ENCODE peak calls at places on chromosome 10, in four cellular contexts. U is K562, P is GM12878, G is HepG2. C is an unnamed sample.

GRCh38 chr10:79047875-79048638 is 20.7 kb upstream of the ZMIZ1 start:
- DNase-seq in G (no peak), P (no peak), U (peak; percentile 83), C (no peak)

GRCh38 chr10:45673074-45673628 is 579 bp upstream of the ZFAND4 start:
- DNase-seq in P (no peak), G (peak; percentile 37), U (no peak), C (peak; percentile 24)

GRCh38 chr10:6647811-6648526 is 67.9 kb upstream of the PRKCQ start:
- DNase-seq in P (no peak), U (peak; percentile 72), G (peak; percentile 36), C (peak; percentile 59)

GRCh38 chr10:100729877-100730738 is 15.3 kb upstream of the PAX2 start:
- DNase-seq in P (no peak), U (no peak), G (no peak), C (no peak)

GRCh38 chr10:26804418-26805393 is 56.1 kb downstream of the ABI1 start:
- DNase-seq in P (no peak), G (no peak), U (no peak), C (no peak)

GRCh38 chr10:12181065-12181775 is 14.5 kb downstream of the NUDT5 start:
- DNase-seq in U (no peak), P (peak; percentile 31), G (no peak), C (no peak)

GRCh38 chr10:24303522-24304310 is 94.8 kb downstream of the KIAA1217 start:
- DNase-seq in P (no peak), G (no peak), U (no peak), C (no peak)

GRCh38 chr10:133448120-133448519 is 5.6 kb upstream of the SCART1 start:
- DNase-seq in U (no peak), P (no peak), G (no peak), C (no peak)

GRCh38 chr10:132183046-132183445 is 3.7 kb upstream of the DPYSL4 start:
- DNase-seq in P (no peak), G (peak; percentile 90), U (no peak), C (no peak)

GRCh38 chr10:67622506-67622905 is 73.5 kb downstream of the CTNNA3 start:
- DNase-seq in U (no peak), G (no peak), P (no peak), C (no peak)

GRCh38 chr10:1115262-1115955 is 59.2 kb downstream of the WDR37 start:
- DNase-seq in P (no peak), G (no peak), U (no peak), C (no peak)

GRCh38 chr10:79139124-79139835 is 70.5 kb downstream of the ZMIZ1 start:
- DNase-seq in P (no peak), U (peak; percentile 73), G (no peak), C (no peak)

GRCh38 chr10:51389415-51390342 is 309.7 kb downstream of the CSTF2T start:
- DNase-seq in G (peak; percentile 32), U (peak; percentile 55), P (peak; percentile 2), C (no peak)

GRCh38 chr10:15485684-15486316 is 114.7 kb upstream of the FAM171A1 start:
- DNase-seq in U (no peak), P (no peak), G (no peak), C (no peak)

GRCh38 chr10:62038609-62039190 is 137.2 kb downstream of the ARID5B start:
- DNase-seq in P (no peak), U (peak; percentile 79), G (peak; percentile 78), C (peak; percentile 74)

GRCh38 chr10:24128066-24128751 is 80.7 kb upstream of the KIAA1217 start:
- DNase-seq in U (no peak), G (no peak), P (no peak), C (no peak)

GRCh38 chr10:99667108-99667751 is 7.9 kb downstream of the ENTPD7 start:
- DNase-seq in U (peak; percentile 54), P (no peak), G (no peak), C (peak; percentile 49)

GRCh38 chr10:14736600-14737081 is 38.1 kb downstream of the FAM107B start:
- DNase-seq in P (no peak), U (no peak), G (no peak), C (no peak)

GRCh38 chr10:132259674-132260073 is 48.1 kb downstream of the STK32C start:
- DNase-seq in U (no peak), P (no peak), G (no peak), C (no peak)

GRCh38 chr10:85995791-85996190 is 370.8 kb downstream of the GRID1 start:
- DNase-seq in P (peak; percentile 20), G (peak; percentile 18), U (peak; percentile 32), C (peak; percentile 53)

GRCh38 chr10:4947635-4948596 is 15.3 kb upstream of the AKR1C1 start:
- DNase-seq in G (peak; percentile 100), U (no peak), P (no peak), C (peak; percentile 92)

GRCh38 chr10:489335-489734 is 200.1 kb downstream of the DIP2C start:
- DNase-seq in G (no peak), U (no peak), P (no peak), C (no peak)

GRCh38 chr10:132443998-132444876 is 47.2 kb downstream of the PWWP2B start:
- DNase-seq in P (no peak), U (peak; percentile 83), G (no peak), C (no peak)

GRCh38 chr10:35674843-35675242 is 32.7 kb upstream of the FZD8 start:
- DNase-seq in P (no peak), U (no peak), G (no peak), C (no peak)

GRCh38 chr10:79293841-79294705 is 53.2 kb upstream of the PPIF start:
- DNase-seq in G (no peak), P (no peak), U (no peak), C (no peak)

GRCh38 chr10:109996225-109996624 is 11.6 kb upstream of the ADD3 start:
- DNase-seq in P (no peak), G (no peak), U (peak; percentile 44), C (no peak)

GRCh38 chr10:13717571-13717935 is 130.8 kb downstream of the PRPF18 start:
- DNase-seq in P (no peak), U (no peak), G (no peak), C (no peak)

GRCh38 chr10:13717936-13718772 is 131.4 kb downstream of the PRPF18 start:
- DNase-seq in U (no peak), G (peak; percentile 7), P (no peak), C (no peak)

GRCh38 chr10:13718820-13719219 is 132.1 kb downstream of the PRPF18 start:
- DNase-seq in P (no peak), U (no peak), G (no peak), C (no peak)

GRCh38 chr10:13715091-13715490 is 128.3 kb downstream of the PRPF18 start:
- DNase-seq in G (no peak), U (no peak), P (no peak), C (no peak)

GRCh38 chr10:13716161-13717071 is 129.7 kb downstream of the PRPF18 start:
- DNase-seq in G (no peak), U (no peak), P (no peak), C (no peak)
- TF ChIP-seq RAD21 in G (no peak), U (no peak), P (no peak), C (no peak)

GRCh38 chr10:65294329-65294728 is 1631.5 kb upstream of the LRRTM3 start:
- DNase-seq in U (no peak), P (no peak), G (no peak), C (no peak)
- TF ChIP-seq ESRRA in U (no peak), P (no peak), G (no peak), C (no peak)

GRCh38 chr10:22604314-22605091 is 109.9 kb downstream of the PIP4K2A start:
- DNase-seq in G (no peak), P (no peak), U (no peak), C (no peak)
- TF ChIP-seq RAD21 in G (no peak), P (no peak), U (no peak), C (no peak)

GRCh38 chr10:119454990-119455389 is 87.5 kb downstream of the RGS10 start:
- DNase-seq in G (no peak), P (no peak), U (no peak), C (no peak)

GRCh38 chr10:119455609-119456434 is 86.7 kb downstream of the RGS10 start:
- DNase-seq in U (no peak), G (no peak), P (no peak), C (no peak)

GRCh38 chr10:119453313-119453712 is 89.2 kb downstream of the RGS10 start:
- DNase-seq in G (no peak), P (no peak), U (no peak), C (no peak)

GRCh38 chr10:119452396-119452795 is 90.1 kb downstream of the RGS10 start:
- DNase-seq in G (no peak), P (no peak), U (no peak), C (no peak)

DNA sequence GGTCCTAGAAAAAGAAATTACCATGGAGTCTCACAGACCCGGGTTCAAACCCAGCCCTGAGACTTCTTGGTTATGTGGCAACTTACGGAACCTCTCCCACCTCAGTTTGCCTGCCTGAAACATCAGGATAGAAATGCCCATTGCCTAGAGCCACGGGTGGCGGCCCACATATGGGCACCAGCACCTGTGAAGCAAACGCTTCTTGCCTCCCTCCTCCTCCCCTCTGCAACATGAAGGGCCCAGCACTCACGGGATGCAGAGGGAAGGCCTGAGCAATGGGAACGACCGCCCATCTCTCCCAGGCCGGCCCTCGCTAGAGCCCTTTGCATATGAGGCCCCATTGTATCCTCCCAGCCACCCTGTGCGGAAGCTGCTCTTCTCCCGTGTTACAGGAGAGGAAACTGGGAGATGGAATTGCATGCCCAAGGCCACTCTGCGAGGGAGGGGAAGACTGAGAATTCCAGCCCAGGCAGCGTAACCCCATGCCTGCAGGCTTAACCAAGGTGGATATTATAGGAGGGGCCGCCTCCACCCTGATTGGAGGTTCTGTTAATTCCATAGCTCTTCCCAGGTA is 88.2 kb downstream of the RGS10 start:
- DNase-seq in G (no peak), U (no peak), P (no peak), C (no peak)
- TF ChIP-seq ESRRA in G (no peak), U (no peak), P (no peak), C (no peak)

DNA sequence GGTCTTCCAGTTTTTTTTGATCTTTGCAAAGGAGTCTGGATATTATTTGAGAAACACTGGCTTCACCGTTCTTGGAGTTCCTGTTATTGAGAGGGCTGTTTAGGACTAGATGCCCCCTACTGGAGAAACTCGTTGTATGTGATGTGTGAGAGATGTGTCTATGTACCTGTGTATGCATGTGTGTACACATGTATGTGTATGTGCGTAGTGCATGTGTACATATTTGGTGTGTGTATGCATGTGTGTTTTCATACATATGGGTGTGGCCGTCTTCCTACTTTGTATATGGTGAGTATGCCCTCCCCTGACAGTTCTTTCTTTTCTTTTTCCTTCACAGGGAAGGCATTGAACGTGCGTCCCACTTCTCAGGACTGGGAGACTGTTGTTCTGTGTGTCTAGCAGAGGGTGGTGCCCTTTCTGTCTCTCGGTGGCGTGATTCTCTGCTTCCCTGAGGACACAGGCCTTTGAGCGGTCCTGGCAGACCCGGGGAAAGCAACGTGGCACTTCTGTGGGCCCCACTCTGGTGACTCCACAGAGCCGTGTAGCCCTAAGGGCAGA is 3.0 kb upstream of the CALHM3 start:
- DNase-seq in P (no peak), U (peak; percentile 73), G (peak; percentile 74), C (peak; percentile 88)
- TF ChIP-seq RAD21 in P (peak; percentile 83), U (peak; percentile 62), G (no peak), C (peak; percentile 54)

GRCh38 chr10:75430000-75430763 is 1.2 kb upstream of the LRMDA start:
- DNase-seq in G (peak; percentile 97), U (peak; percentile 67), P (no peak), C (peak; percentile 50)
- TF ChIP-seq ESRRA in G (peak; percentile 45), U (peak; percentile 25), P (no peak), C (no peak)

DNA sequence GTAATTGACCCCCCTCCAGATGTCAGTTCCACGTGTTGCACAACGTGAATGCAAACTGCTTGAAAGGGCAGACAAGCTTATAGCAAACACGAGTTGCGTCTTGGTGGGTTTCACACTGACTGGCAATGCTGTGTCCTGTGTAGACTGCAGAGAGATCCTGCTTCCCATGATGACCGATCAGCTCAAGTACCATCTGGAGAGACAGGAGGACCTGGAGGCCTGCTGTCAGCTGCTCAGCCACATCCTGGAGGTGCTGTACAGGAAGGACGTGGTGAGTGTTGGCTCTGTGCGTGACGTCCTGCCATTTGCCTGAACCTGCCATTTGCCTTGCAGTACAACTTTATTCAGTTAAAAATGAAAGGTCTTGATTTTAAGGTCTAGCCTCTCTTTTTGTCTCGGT is 71.1 kb downstream of the INSYN2A start:
- DNase-seq in G (no peak), P (no peak), U (no peak), C (no peak)
- TF ChIP-seq RAD21 in G (no peak), P (no peak), U (no peak), C (no peak)

C was measured in A549.